ENCODE peak calls at places on chromosomes 2 and 18, in six cellular contexts. Y is hepatocyte, P is IMR-90, U is nephron progenitor cell, R is body of pancreas, J is HFFc6. D is an unnamed sample.

GRCh38 chr2:88500691-88501090 is 48.2 kb upstream of the FOXI3 start:
- DNase-seq in Y (no peak), P (no peak), U (no peak), R (no peak), J (no peak), D (no peak)

GRCh38 chr2:9720352-9721093 is 89.7 kb upstream of the YWHAQ start:
- DNase-seq in Y (no peak), P (no peak), U (peak), R (no peak), J (no peak), D (no peak)

GRCh38 chr2:109701362-109701761 is 87.2 kb downstream of the SOWAHC start:
- DNase-seq in Y (no peak), P (no peak), U (no peak), R (no peak), J (no peak), D (no peak)

GRCh38 chr2:120134263-120134662 is 88.9 kb downstream of the TMEM185B start:
- DNase-seq in Y (no peak), P (peak), U (no peak), R (no peak), J (peak), D (peak)

GRCh38 chr2:71962350-71962749 is 185.3 kb downstream of the CYP26B1 start:
- DNase-seq in Y (no peak), P (no peak), U (no peak), R (no peak), J (no peak), D (no peak)

GRCh38 chr2:36425771-36426340 is 70.3 kb downstream of the CRIM1 start:
- DNase-seq in Y (no peak), P (no peak), U (no peak), R (no peak), J (no peak), D (peak)

GRCh38 chr2:43312751-43313641 is 86.6 kb upstream of the ZFP36L2 start:
- DNase-seq in Y (no peak), P (peak), U (peak), R (peak), J (peak), D (peak)

GRCh38 chr2:177429688-177430325 is 37.2 kb downstream of the AGPS start:
- DNase-seq in Y (no peak), P (peak), U (no peak), R (no peak), J (peak), D (peak)

GRCh38 chr2:58852243-58852642 is 611.1 kb upstream of the FANCL start:
- DNase-seq in Y (no peak), P (no peak), U (no peak), R (no peak), J (no peak), D (no peak)

GRCh38 chr2:240604291-240604938 is 17.9 kb downstream of the CAPN10 start:
- DNase-seq in Y (peak), P (peak), U (peak), R (peak), J (peak), D (peak)

GRCh38 chr2:11129598-11130449 is 25.4 kb upstream of the SLC66A3 start:
- DNase-seq in Y (peak), P (no peak), U (peak), R (peak), J (no peak), D (peak)

GRCh38 chr18:39841133-39842041 is 2113.6 kb upstream of the PIK3C3 start:
- DNase-seq in Y (peak), P (peak), U (peak), R (peak), J (peak), D (peak)

GRCh38 chr2:16745466-16745865 is 79.8 kb upstream of the CYRIA start:
- DNase-seq in Y (no peak), P (no peak), U (no peak), R (no peak), J (no peak), D (no peak)

GRCh38 chr2:176556383-176556782 is 287.1 kb downstream of the MTX2 start:
- DNase-seq in Y (no peak), P (no peak), U (no peak), R (no peak), J (no peak), D (no peak)

GRCh38 chr2:113277474-113278072 is 1.1 kb downstream of the PAX8 start:
- DNase-seq in Y (no peak), P (no peak), U (peak), R (no peak), J (no peak), D (no peak)

GRCh38 chr2:100554788-100555407 is 7.9 kb upstream of the PDCL3 start:
- DNase-seq in Y (no peak), P (no peak), U (no peak), R (no peak), J (no peak), D (no peak)

GRCh38 chr2:196245746-196246145 is 74.4 kb upstream of the STK17B start:
- DNase-seq in Y (no peak), P (no peak), U (no peak), R (no peak), J (no peak), D (no peak)

GRCh38 chr2:230774348-230774951 is 61.8 kb downstream of the CAB39 start:
- DNase-seq in Y (no peak), P (peak), U (no peak), R (no peak), J (peak), D (peak)

GRCh38 chr2:209368406-209368805 is 55.4 kb upstream of the MAP2 start:
- DNase-seq in Y (no peak), P (no peak), U (no peak), R (no peak), J (peak), D (no peak)

GRCh38 chr18:36335476-36336279 is 38.2 kb downstream of the FHOD3 start:
- DNase-seq in Y (no peak), P (no peak), U (no peak), R (no peak), J (no peak), D (peak)

GRCh38 chr2:240371461-240372000 is 63.9 kb upstream of the GPC1 start:
- DNase-seq in Y (no peak), P (no peak), U (no peak), R (no peak), J (no peak), D (no peak)

GRCh38 chr2:120735750-120736170 is at the start of gene GLI2:
- DNase-seq in Y (peak), P (peak), U (peak), R (peak), J (peak), D (peak)

GRCh38 chr2:12897181-12897580 is 180.4 kb downstream of the TRIB2 start:
- DNase-seq in Y (no peak), P (no peak), U (no peak), R (no peak), J (no peak), D (no peak)

GRCh38 chr18:27608742-27609141 is 423.6 kb upstream of the CHST9 start:
- DNase-seq in Y (no peak), P (no peak), U (no peak), R (no peak), J (no peak), D (peak)

GRCh38 chr2:167823066-167823465 is 424.3 kb downstream of the STK39 start:
- DNase-seq in Y (no peak), P (no peak), U (no peak), R (no peak), J (no peak), D (no peak)

GRCh38 chr18:68604256-68604655 is 110.7 kb downstream of the TMX3 start:
- DNase-seq in Y (peak), P (peak), U (no peak), R (no peak), J (no peak), D (peak)

GRCh38 chr2:63723709-63724108 is 118.0 kb upstream of the UGP2 start:
- DNase-seq in Y (no peak), P (no peak), U (no peak), R (no peak), J (no peak), D (peak)

GRCh38 chr2:215644233-215644929 is 208.5 kb upstream of the FN1 start:
- DNase-seq in Y (no peak), P (no peak), U (no peak), R (no peak), J (no peak), D (no peak)

GRCh38 chr18:44819944-44820510 is 139.3 kb downstream of the SETBP1 start:
- DNase-seq in Y (no peak), P (no peak), U (no peak), R (peak), J (no peak), D (no peak)

GRCh38 chr2:240918258-240919091 is 12.3 kb downstream of the CROCC2 start:
- DNase-seq in Y (no peak), P (no peak), U (peak), R (peak), J (no peak), D (no peak)

GRCh38 chr2:234686088-234686890 is 189.4 kb upstream of the ARL4C start:
- DNase-seq in Y (peak), P (no peak), U (peak), R (no peak), J (no peak), D (no peak)

DNA sequence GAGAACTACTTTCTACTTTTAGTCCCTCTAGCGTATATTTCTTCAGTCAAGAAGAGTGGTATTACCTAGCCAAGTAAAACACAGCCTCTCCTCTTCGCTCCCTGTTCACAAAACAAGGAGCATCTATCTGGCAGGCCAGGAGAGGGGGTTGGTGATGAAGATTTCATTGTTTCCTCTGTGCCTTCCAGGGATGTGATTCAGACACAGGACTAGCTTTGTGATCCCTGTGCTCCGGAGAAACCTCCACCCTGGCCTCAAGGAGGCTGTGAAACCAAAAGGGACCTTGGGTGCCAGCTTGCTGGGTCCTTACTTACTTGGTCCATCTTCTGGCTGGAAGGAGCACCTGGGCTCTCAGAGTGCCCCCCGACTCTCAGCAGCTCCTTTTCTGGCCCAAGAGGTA is 5.7 kb downstream of the RHOB start:
- DNase-seq in Y (no peak), P (peak), U (no peak), R (peak), J (no peak), D (no peak)
- TF ChIP-seq CTCF in Y (peak), P (peak), U (no peak), R (no peak), J (peak), D (peak)

DNA sequence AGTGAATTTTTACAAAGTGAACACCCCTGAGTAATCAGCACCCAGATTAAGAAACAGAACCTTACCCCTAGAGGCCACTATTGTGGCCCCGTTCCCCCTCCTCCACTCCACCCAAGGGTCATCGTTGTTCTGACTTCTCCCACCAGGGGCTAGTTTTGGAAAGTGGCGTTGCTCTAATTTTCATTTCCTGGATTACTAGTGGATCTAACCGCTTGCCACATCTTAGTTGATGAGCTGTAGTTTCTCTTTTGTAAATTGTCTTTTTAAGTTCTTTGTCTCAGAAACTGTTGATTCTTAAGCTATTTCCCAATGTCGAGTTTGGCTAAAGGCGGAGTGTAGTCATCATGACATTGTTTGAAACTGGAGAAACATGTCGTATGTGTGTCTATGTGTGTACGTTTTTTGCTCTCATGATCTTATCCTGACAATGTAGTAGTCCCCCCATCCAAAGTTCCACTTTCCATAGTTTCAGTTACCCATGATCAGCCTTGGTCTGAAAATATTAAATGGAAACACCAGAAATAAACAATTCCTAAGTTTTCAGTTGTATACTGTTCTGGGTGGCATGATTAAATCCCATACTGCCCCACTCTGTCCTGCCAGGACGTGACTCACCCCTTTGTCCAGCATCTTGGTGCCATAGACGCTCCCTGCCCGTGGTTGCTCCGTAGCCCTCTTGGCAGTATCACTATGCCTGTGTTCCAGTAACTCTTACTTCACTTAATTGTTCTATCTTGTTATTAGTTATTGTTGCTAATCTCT is 71.0 kb upstream of the SP3 start:
- DNase-seq in Y (no peak), P (peak), U (no peak), R (no peak), J (no peak), D (no peak)
- TF ChIP-seq CTCF in Y (no peak), P (no peak), U (no peak), R (no peak), J (peak), D (no peak)

GRCh38 chr18:74152270-74152669 is 3.9 kb downstream of the TIMM21 start:
- DNase-seq in Y (no peak), P (no peak), U (no peak), R (no peak), J (no peak), D (no peak)

GRCh38 chr18:74153377-74153776 is 5.1 kb downstream of the TIMM21 start:
- DNase-seq in Y (no peak), P (no peak), U (no peak), R (no peak), J (no peak), D (no peak)

GRCh38 chr18:74155276-74155675 is 7.0 kb downstream of the TIMM21 start:
- DNase-seq in Y (no peak), P (peak), U (no peak), R (no peak), J (peak), D (no peak)

GRCh38 chr18:74153793-74154192 is 5.5 kb downstream of the TIMM21 start:
- DNase-seq in Y (no peak), P (no peak), U (no peak), R (no peak), J (no peak), D (no peak)

DNA sequence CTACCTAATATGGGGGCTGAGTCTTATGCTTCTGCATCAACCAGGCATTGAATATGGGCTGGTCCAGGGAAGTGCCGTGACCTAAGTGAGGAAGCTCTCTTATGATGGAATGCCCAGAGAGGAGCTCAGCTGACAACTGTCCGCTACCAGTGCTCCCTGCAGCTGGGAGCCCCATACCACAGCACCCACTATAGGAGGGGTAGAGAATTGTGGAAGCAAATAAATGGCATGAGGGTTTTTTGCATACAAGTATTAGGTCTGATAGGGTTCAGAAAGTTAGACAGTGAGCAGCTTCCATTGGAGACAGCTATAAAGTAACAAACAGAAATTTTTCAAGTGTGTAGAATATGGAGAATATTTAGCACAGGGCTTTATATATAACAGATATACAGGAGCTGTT is 4.6 kb downstream of the TIMM21 start:
- DNase-seq in Y (no peak), P (no peak), U (no peak), R (no peak), J (no peak), D (no peak)
- TF ChIP-seq CTCF in Y (no peak), P (no peak), U (no peak), R (no peak), J (peak), D (no peak)

GRCh38 chr2:14569294-14569693 is 63.2 kb upstream of the LRATD1 start:
- DNase-seq in Y (no peak), P (no peak), U (no peak), R (no peak), J (no peak), D (no peak)

GRCh38 chr2:14567561-14567960 is 65.0 kb upstream of the LRATD1 start:
- DNase-seq in Y (no peak), P (peak), U (no peak), R (no peak), J (no peak), D (peak)

GRCh38 chr2:14577843-14578242 is 54.7 kb upstream of the LRATD1 start:
- DNase-seq in Y (no peak), P (no peak), U (no peak), R (no peak), J (no peak), D (no peak)

GRCh38 chr2:14572588-14573089 is 59.9 kb upstream of the LRATD1 start:
- DNase-seq in Y (no peak), P (no peak), U (no peak), R (no peak), J (no peak), D (no peak)
- TF ChIP-seq CTCF in Y (no peak), P (no peak), U (no peak), R (no peak), J (no peak), D (no peak)

GRCh38 chr18:54173250-54173649 is 51.2 kb downstream of the MBD2 start:
- DNase-seq in Y (no peak), P (no peak), U (no peak), R (no peak), J (no peak), D (no peak)

GRCh38 chr18:54169710-54170403 is 54.6 kb downstream of the MBD2 start:
- DNase-seq in Y (no peak), P (no peak), U (no peak), R (no peak), J (no peak), D (no peak)

GRCh38 chr18:54173980-54174611 is 50.4 kb downstream of the MBD2 start:
- DNase-seq in Y (no peak), P (no peak), U (no peak), R (no peak), J (no peak), D (no peak)
- TF ChIP-seq CTCF in Y (no peak), P (no peak), U (no peak), R (no peak), J (no peak), D (no peak)

DNA sequence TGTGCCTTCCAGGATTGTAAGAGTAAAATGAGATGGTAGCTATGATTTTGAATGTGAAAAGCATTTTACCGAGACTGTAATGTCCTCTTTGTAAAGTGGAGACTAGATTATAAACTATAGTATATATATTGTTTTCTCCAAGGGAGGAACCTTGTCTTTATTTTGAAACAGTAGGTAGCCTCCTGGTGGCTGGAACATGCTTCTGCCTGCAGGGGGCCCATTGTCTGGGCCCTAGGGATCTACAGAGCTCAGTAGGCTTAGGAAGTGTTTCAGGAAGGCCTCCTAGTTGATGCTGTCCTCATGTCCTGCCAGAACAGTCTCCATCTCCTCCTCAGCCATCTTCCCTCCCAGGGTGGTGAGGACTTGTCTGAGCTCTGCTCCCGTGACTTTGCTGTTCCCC is 3.0 kb downstream of the PIKFYVE start:
- DNase-seq in Y (peak), P (no peak), U (no peak), R (no peak), J (no peak), D (no peak)
- TF ChIP-seq CTCF in Y (no peak), P (peak), U (no peak), R (no peak), J (peak), D (no peak)

GRCh38 chr2:155310589-155310988 is 612.1 kb downstream of the KCNJ3 start:
- DNase-seq in Y (peak), P (no peak), U (no peak), R (no peak), J (no peak), D (no peak)
- TF ChIP-seq CTCF in Y (peak), P (peak), U (peak), R (peak), J (peak), D (peak)

GRCh38 chr2:149991576-149991975 is 404.0 kb upstream of the MMADHC start:
- DNase-seq in Y (no peak), P (peak), U (no peak), R (no peak), J (peak), D (no peak)
- TF ChIP-seq CTCF in Y (no peak), P (no peak), U (no peak), R (no peak), J (peak), D (no peak)

GRCh38 chr18:12288406-12288762 is 19.7 kb upstream of the TUBB6 start:
- DNase-seq in Y (no peak), P (no peak), U (no peak), R (no peak), J (no peak), D (no peak)
- TF ChIP-seq CTCF in Y (no peak), P (no peak), U (no peak), R (no peak), J (no peak), D (no peak)

GRCh38 chr18:73150199-73150598 is 282.4 kb upstream of the NETO1 start:
- DNase-seq in Y (no peak), P (no peak), U (no peak), R (no peak), J (no peak), D (no peak)
- TF ChIP-seq CTCF in Y (no peak), P (no peak), U (no peak), R (no peak), J (peak), D (no peak)